ENCODE peak calls at places on chromosomes 3 and 15, in six cellular contexts. M is neural progenitor cell, V is psoas muscle, T is RWPE2, C is stomach, K is SK-N-SH. A is an unnamed sample. For H3K36me3, the result is how much of the 10 kb centered on the place peaks cover.

GRCh38 chr3:102200126-102200525 is 234.7 kb upstream of the ZPLD1 start:
- DNase-seq in V (no peak), T (no peak), C (no peak), K (no peak), M (no peak), A (no peak)

GRCh38 chr3:126353694-126354321 is 3.4 kb downstream of the KLF15 start:
- DNase-seq in M (no peak), C (no peak), V (peak), T (peak), K (no peak), A (peak)

GRCh38 chr15:83046558-83047127 is 20.4 kb downstream of the BTBD1 start:
- DNase-seq in M (no peak), V (no peak), C (no peak), K (no peak), T (no peak), A (no peak)

GRCh38 chr15:95840004-95840403 is 490.5 kb upstream of the NR2F2 start:
- DNase-seq in V (peak), K (no peak), C (no peak), M (no peak), T (no peak), A (no peak)

GRCh38 chr3:30548605-30549004 is 57.8 kb upstream of the TGFBR2 start:
- DNase-seq in C (no peak), T (no peak), M (no peak), K (peak), V (no peak), A (no peak)

GRCh38 chr15:93152951-93153350 is 63.9 kb upstream of the RGMA start:
- DNase-seq in K (no peak), T (no peak), V (peak), M (no peak), C (peak), A (no peak)

GRCh38 chr3:119781330-119782198 is at the start of gene NR1I2:
- DNase-seq in C (no peak), T (no peak), K (no peak), V (no peak), M (no peak), A (no peak)

GRCh38 chr3:48222616-48223513 is at the start of gene CAMP:
- DNase-seq in K (peak), M (no peak), V (peak), C (peak), T (peak), A (peak)

GRCh38 chr3:15637131-15637951 is 35.8 kb downstream of the BTD start:
- DNase-seq in M (no peak), C (no peak), V (no peak), K (peak), T (no peak), A (no peak)

GRCh38 chr15:81155375-81156218 is 21.5 kb downstream of the CFAP161 start:
- DNase-seq in V (peak), M (peak), C (peak), T (no peak), K (peak), A (no peak)

GRCh38 chr3:42032693-42033349 is 58.3 kb upstream of the TRAK1 start:
- DNase-seq in M (peak), V (peak), C (peak), T (no peak), K (peak), A (peak)

GRCh38 chr3:146115619-146116018 is 45.4 kb downstream of the PLOD2 start:
- DNase-seq in C (no peak), M (no peak), T (no peak), K (no peak), V (no peak), A (no peak)

GRCh38 chr15:68691667-68692066 is 112.9 kb downstream of the CORO2B start:
- DNase-seq in K (peak), M (no peak), C (peak), T (no peak), V (no peak), A (no peak)

GRCh38 chr15:25439456-25439836 is 622 bp upstream of the UBE3A start:
- DNase-seq in T (no peak), V (no peak), M (no peak), K (no peak), C (peak), A (no peak)

GRCh38 chr3:165800970-165801369 is 36.3 kb downstream of the BCHE start:
- DNase-seq in K (no peak), M (no peak), T (no peak), V (no peak), C (no peak), A (no peak)

GRCh38 chr3:187019542-187020072 is 89.3 kb downstream of the ST6GAL1 start:
- DNase-seq in T (no peak), M (peak), V (no peak), C (no peak), K (peak), A (no peak)

GRCh38 chr15:71154607-71155200 is 39.4 kb downstream of the THSD4 start:
- DNase-seq in C (no peak), V (no peak), K (no peak), M (no peak), T (no peak), A (no peak)

GRCh38 chr3:169886671-169887070 is 16.9 kb upstream of the LRRC31 start:
- DNase-seq in V (peak), M (no peak), C (peak), K (peak), T (no peak), A (peak)

GRCh38 chr3:58434990-58435389 is 1.4 kb upstream of the PDHB start:
- DNase-seq in K (no peak), V (no peak), M (peak), C (no peak), T (peak), A (no peak)

GRCh38 chr3:53763353-53763752 is 82.9 kb downstream of the CHDH start:
- DNase-seq in M (peak), T (no peak), C (no peak), V (no peak), K (no peak), A (no peak)

GRCh38 chr3:47836986-47837385 is 34.0 kb downstream of the DHX30 start:
- DNase-seq in M (no peak), T (no peak), C (no peak), V (no peak), K (no peak), A (no peak)

GRCh38 chr3:185537369-185537970 is 14.9 kb downstream of the LIPH start:
- DNase-seq in C (peak), M (no peak), T (peak), K (no peak), V (peak), A (peak)

GRCh38 chr3:41131224-41131623 is 68.1 kb upstream of the CTNNB1 start:
- DNase-seq in C (no peak), T (peak), K (no peak), V (no peak), M (no peak), A (no peak)

DNA sequence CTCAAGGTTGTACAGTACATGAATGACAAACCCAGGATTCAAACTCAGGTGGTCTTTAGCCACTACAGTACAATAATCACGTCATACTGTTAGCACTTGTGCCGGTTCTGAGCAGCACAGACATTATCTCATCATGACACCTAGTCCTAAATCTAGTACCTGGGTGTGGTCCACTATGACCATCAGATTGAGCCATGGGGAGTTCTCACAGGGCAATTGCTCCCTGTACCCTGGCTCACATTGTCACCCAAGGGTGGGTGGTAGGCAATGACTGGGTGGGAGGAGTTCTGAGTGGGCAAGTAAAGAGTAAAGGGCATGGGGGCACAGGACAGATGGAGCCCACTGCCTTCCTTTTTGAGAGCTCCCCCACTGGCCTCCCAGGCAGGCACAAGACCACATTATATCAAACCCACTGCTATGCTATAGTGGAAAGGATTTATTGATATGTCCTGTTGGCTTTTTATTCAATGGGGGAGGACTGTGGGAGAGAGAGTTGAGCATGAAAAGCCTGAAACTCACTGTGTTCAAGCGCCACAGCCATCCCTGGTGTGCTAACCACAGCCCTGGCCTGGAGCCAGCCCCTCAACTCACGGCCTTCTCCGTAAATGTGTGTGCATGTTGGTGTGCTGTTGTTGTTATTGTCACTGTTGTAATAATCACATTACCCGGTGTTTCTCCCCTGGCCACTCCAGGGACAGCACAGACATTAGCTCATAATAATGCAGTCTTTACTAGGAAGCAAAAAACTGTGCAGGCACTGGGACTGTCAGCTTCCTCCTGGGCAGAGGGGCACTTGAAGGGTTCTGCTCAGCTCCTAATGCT is 27.3 kb downstream of the ADCY5 start:
- DNase-seq in K (peak), T (no peak), V (peak), C (no peak), M (no peak), A (no peak)
- H3K27ac ChIP-seq in K (peak), T (no peak), V (no peak), C (no peak), M (no peak), A (no peak)

GRCh38 chr3:127699098-127699945 is 26.6 kb downstream of the ABTB1 start:
- DNase-seq in K (no peak), T (no peak), V (no peak), M (no peak), C (no peak), A (no peak)

GRCh38 chr3:127701281-127701792 is 28.6 kb downstream of the ABTB1 start:
- DNase-seq in M (no peak), V (no peak), C (no peak), K (no peak), T (peak), A (no peak)

GRCh38 chr3:127702151-127702578 is 29.4 kb downstream of the ABTB1 start:
- DNase-seq in K (no peak), V (peak), T (peak), C (no peak), M (no peak), A (no peak)

GRCh38 chr3:127699946-127700300 is 27.2 kb downstream of the ABTB1 start:
- DNase-seq in C (no peak), M (no peak), T (no peak), K (no peak), V (no peak), A (no peak)

DNA sequence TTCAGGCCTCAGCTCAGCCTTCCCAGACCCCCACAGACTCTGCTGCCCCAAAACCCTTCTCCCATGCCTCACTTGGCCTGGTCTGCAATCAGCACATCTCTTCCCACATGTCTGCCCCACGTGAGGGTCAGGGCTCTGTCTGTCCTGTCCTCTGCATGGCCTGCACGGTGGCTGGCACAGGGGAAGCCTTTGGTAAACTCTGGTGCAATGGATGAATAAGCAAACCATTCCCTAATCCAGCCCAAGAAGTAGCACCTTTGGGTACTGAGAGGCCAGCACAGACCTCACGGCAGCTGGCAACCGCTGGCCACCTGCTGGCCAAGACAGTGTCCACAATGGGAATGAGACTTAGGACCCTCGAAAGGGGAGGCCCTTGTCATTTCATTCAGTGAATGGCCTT is 27.7 kb downstream of the ABTB1 start:
- DNase-seq in M (peak), C (no peak), T (no peak), V (no peak), K (no peak), A (no peak)
- TF ChIP-seq CTCF in M (peak), C (no peak), T (no peak), V (no peak), K (no peak), A (no peak)

GRCh38 chr3:183725387-183725786 is 27.8 kb downstream of the YEATS2 start:
- DNase-seq in C (no peak), M (no peak), K (no peak), T (no peak), V (no peak), A (no peak)
- H3K36me3 ChIP-seq in C (half or more), M (half or more), K (half or more), T (half or more), V (half or more), A (half or more)

GRCh38 chr15:38085104-38085503 is 150.7 kb downstream of the TMCO5A start:
- DNase-seq in V (no peak), T (no peak), K (no peak), M (no peak), C (no peak), A (no peak)
- H3K27ac ChIP-seq in V (no peak), T (no peak), K (no peak), M (no peak), C (no peak), A (peak)

GRCh38 chr15:72766780-72767179 is 16.8 kb downstream of the ADPGK start:
- DNase-seq in K (no peak), M (no peak), T (no peak), V (no peak), C (no peak), A (no peak)

GRCh38 chr15:72771329-72771725 is 12.2 kb downstream of the ADPGK start:
- DNase-seq in T (no peak), K (no peak), C (no peak), M (peak), V (no peak), A (no peak)

GRCh38 chr15:72774696-72775383 is 8.7 kb downstream of the ADPGK start:
- DNase-seq in C (no peak), T (no peak), K (no peak), V (no peak), M (no peak), A (no peak)

GRCh38 chr15:72766025-72766424 is 17.5 kb downstream of the ADPGK start:
- DNase-seq in T (no peak), V (no peak), K (no peak), M (no peak), C (no peak), A (no peak)

GRCh38 chr15:72770673-72771328 is 12.8 kb downstream of the ADPGK start:
- DNase-seq in C (no peak), M (no peak), V (no peak), K (no peak), T (no peak), A (no peak)
- TF ChIP-seq CTCF in C (no peak), M (peak), V (no peak), K (peak), T (no peak), A (no peak)

GRCh38 chr3:110664148-110664547 is 407.5 kb upstream of the NECTIN3 start:
- DNase-seq in M (no peak), C (peak), V (no peak), T (no peak), K (no peak), A (no peak)
- H3K36me3 ChIP-seq in M (under half), C (under half), V (under half), T (under half), K (under half), A (under half)